ENCODE peak calls at places on chromosomes 2 and 18, in seven cellular contexts. One of them, this sample, is unnamed.

GRCh38 chr2:23602113-23602512 is 217.1 kb downstream of the KLHL29 start:
- DNase-seq in astrocyte of the spinal cord: peak
- DNase-seq in A549: peak
- DNase-seq in neural progenitor cell: no peak
- DNase-seq in right cardiac atrium: no peak
- DNase-seq in left lung: no peak
- DNase-seq in HCT116: no peak
- DNase-seq in this sample: peak

GRCh38 chr18:41940506-41941215 is 14.4 kb upstream of the PIK3C3 start:
- DNase-seq in A549: no peak
- DNase-seq in right cardiac atrium: no peak
- DNase-seq in neural progenitor cell: peak
- DNase-seq in HCT116: no peak
- DNase-seq in astrocyte of the spinal cord: peak
- DNase-seq in left lung: no peak
- DNase-seq in this sample: peak

GRCh38 chr18:61282926-61283325 is 50.3 kb upstream of the CDH20 start:
- DNase-seq in left lung: no peak
- DNase-seq in right cardiac atrium: no peak
- DNase-seq in A549: no peak
- DNase-seq in astrocyte of the spinal cord: no peak
- DNase-seq in neural progenitor cell: no peak
- DNase-seq in HCT116: no peak
- DNase-seq in this sample: no peak

GRCh38 chr2:138752231-138752956 is 27.8 kb downstream of the NXPH2 start:
- DNase-seq in A549: no peak
- DNase-seq in HCT116: peak
- DNase-seq in left lung: no peak
- DNase-seq in astrocyte of the spinal cord: peak
- DNase-seq in neural progenitor cell: no peak
- DNase-seq in right cardiac atrium: no peak
- DNase-seq in this sample: no peak

GRCh38 chr2:169663247-169663646 is 31.0 kb downstream of the CFAP210 start:
- DNase-seq in A549: no peak
- DNase-seq in right cardiac atrium: no peak
- DNase-seq in HCT116: no peak
- DNase-seq in neural progenitor cell: no peak
- DNase-seq in astrocyte of the spinal cord: no peak
- DNase-seq in left lung: no peak
- DNase-seq in this sample: no peak

GRCh38 chr2:164609790-164610189 is 11.5 kb downstream of the GRB14 start:
- DNase-seq in astrocyte of the spinal cord: no peak
- DNase-seq in HCT116: no peak
- DNase-seq in right cardiac atrium: no peak
- DNase-seq in neural progenitor cell: no peak
- DNase-seq in left lung: no peak
- DNase-seq in A549: no peak
- DNase-seq in this sample: no peak

GRCh38 chr18:9900699-9901098 is 13.1 kb upstream of the VAPA start:
- DNase-seq in neural progenitor cell: no peak
- DNase-seq in astrocyte of the spinal cord: no peak
- DNase-seq in HCT116: no peak
- DNase-seq in right cardiac atrium: no peak
- DNase-seq in A549: no peak
- DNase-seq in left lung: no peak
- DNase-seq in this sample: no peak

GRCh38 chr2:220165401-220165800 is 538.0 kb downstream of the SLC4A3 start:
- DNase-seq in A549: no peak
- DNase-seq in HCT116: no peak
- DNase-seq in astrocyte of the spinal cord: no peak
- DNase-seq in neural progenitor cell: peak
- DNase-seq in right cardiac atrium: no peak
- DNase-seq in left lung: no peak
- DNase-seq in this sample: no peak

GRCh38 chr18:22711381-22711717 is 221.8 kb upstream of the RBBP8 start:
- DNase-seq in astrocyte of the spinal cord: no peak
- DNase-seq in right cardiac atrium: no peak
- DNase-seq in neural progenitor cell: no peak
- DNase-seq in left lung: no peak
- DNase-seq in HCT116: no peak
- DNase-seq in A549: peak
- DNase-seq in this sample: no peak

GRCh38 chr2:3001595-3002184 is 375.9 kb downstream of the EIPR1 start:
- DNase-seq in right cardiac atrium: no peak
- DNase-seq in astrocyte of the spinal cord: no peak
- DNase-seq in neural progenitor cell: peak
- DNase-seq in A549: no peak
- DNase-seq in left lung: no peak
- DNase-seq in HCT116: no peak
- DNase-seq in this sample: no peak

DNA sequence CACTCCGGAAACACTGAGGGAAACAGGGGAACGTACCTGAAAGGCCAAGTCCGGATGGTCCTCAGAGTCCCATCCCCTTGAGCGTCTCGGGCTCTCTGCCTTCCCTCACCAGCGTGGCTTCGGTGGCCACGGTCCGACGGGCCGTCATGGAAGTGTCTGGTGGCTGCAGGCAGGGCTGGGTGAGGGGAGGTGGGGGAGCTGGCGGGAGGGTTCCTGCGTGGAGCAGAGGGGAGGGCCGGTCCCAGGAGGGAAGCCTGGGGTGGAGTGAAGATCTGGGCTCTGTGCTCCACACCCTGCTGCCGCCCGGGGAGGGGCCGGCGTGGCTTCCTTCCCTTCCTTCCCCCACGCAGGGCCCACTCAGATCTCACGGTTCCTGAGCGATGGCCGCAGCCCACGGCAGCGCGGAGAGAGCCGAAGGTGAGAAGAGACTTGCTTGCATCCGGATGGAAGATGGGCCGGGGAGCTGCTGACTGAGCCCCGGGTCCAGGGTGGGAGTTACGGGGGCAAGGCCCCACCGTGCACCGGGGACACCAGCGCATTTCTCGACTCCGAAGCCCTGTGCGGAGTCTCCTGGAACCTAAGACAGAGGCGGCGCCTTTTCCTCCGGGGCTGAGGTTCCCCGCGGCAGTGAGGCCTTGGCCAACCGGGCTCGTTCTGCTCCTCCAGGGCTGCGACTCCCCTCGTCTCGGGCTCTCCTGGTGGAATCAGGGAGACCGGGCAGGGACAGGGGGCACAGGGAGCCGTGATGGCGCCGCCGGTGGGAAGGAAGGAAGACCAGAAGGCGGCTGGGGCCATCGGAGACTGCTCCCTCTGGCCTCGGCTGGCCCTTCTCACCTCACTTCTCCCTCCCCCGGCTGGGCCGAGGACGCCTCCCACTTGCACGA is 49.1 kb downstream of the KCNF1 start:
- DNase-seq in left lung: no peak
- DNase-seq in neural progenitor cell: no peak
- DNase-seq in right cardiac atrium: no peak
- DNase-seq in A549: no peak
- DNase-seq in HCT116: no peak
- DNase-seq in astrocyte of the spinal cord: no peak
- DNase-seq in this sample: no peak
- H3K4me3 ChIP-seq in left lung: no peak
- H3K4me3 ChIP-seq in neural progenitor cell: no peak
- H3K4me3 ChIP-seq in right cardiac atrium: no peak
- H3K4me3 ChIP-seq in A549: no peak
- H3K4me3 ChIP-seq in HCT116: no peak
- H3K4me3 ChIP-seq in astrocyte of the spinal cord: no peak
- H3K4me3 ChIP-seq in this sample: no peak

GRCh38 chr2:112254466-112255240 is at the start of gene ZC3H8:
- DNase-seq in A549: peak
- DNase-seq in neural progenitor cell: peak
- DNase-seq in right cardiac atrium: peak
- DNase-seq in astrocyte of the spinal cord: peak
- DNase-seq in left lung: peak
- DNase-seq in HCT116: peak
- DNase-seq in this sample: peak
- H3K4me3 ChIP-seq in A549: peak
- H3K4me3 ChIP-seq in neural progenitor cell: peak
- H3K4me3 ChIP-seq in right cardiac atrium: peak
- H3K4me3 ChIP-seq in astrocyte of the spinal cord: peak
- H3K4me3 ChIP-seq in left lung: peak
- H3K4me3 ChIP-seq in HCT116: peak
- H3K4me3 ChIP-seq in this sample: peak

DNA sequence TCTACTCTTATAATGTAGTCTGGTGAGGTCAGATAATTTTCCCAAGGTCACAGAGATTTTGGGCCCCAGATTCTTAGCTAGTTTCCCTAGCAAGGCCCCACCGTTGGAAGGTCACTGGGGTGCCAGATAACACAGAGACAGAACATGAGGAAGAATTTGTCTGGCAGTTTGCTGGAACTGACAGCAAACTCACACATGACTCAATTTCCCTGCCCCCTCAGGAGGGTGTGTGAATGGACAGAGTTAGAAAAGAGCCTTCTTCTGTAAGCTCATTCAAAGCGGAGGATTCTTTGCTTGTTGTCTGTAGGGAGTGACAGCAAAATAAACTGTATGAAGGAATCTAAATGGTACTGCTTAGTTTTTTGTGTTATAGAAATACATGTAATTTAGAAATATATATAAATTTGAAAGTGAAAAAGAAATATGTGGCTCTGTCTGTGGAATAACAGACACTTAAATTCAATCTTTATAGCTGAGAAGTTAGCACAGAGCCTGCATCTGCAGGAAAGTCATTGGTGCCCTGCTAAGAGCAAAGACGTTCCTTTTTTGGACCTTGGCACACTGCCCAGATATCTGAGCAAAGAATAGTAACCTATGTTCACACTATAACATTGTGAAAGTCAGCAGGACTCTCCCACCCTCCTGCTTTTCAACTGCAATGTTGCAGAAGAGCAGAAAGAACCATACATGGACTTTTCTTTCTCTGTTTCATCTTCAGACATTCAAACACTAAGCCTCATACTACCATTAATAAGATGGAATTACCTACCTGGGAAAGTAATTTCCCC is 2.1 kb downstream of the MDH1 start:
- DNase-seq in right cardiac atrium: no peak
- DNase-seq in neural progenitor cell: no peak
- DNase-seq in astrocyte of the spinal cord: no peak
- DNase-seq in A549: no peak
- DNase-seq in HCT116: no peak
- DNase-seq in left lung: no peak
- DNase-seq in this sample: peak
- H3K4me3 ChIP-seq in right cardiac atrium: peak
- H3K4me3 ChIP-seq in neural progenitor cell: peak
- H3K4me3 ChIP-seq in astrocyte of the spinal cord: no peak
- H3K4me3 ChIP-seq in A549: no peak
- H3K4me3 ChIP-seq in HCT116: no peak
- H3K4me3 ChIP-seq in left lung: no peak
- H3K4me3 ChIP-seq in this sample: no peak

DNA sequence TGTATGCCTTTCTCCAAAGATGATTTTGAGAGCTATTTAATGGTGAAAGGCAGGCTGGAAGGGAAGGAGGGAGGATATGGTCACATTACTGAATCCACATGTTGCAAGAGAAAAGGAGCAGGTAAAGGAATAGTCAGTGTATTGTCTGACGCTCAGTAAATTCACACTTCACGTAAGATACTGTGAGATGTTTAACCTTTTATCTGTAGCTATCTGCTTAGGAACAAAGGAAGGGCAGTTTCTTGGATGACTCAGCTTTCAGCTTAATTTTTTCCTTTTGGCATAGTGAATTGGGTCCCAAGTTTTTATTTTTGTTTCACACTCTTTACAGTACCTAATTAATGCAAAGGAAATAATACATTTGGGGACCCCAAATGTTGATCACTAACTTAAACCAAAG is 96.2 kb downstream of the PMS1 start:
- DNase-seq in neural progenitor cell: no peak
- DNase-seq in left lung: no peak
- DNase-seq in HCT116: no peak
- DNase-seq in astrocyte of the spinal cord: no peak
- DNase-seq in right cardiac atrium: no peak
- DNase-seq in A549: no peak
- DNase-seq in this sample: no peak
- H3K4me3 ChIP-seq in neural progenitor cell: no peak
- H3K4me3 ChIP-seq in left lung: no peak
- H3K4me3 ChIP-seq in HCT116: no peak
- H3K4me3 ChIP-seq in astrocyte of the spinal cord: no peak
- H3K4me3 ChIP-seq in right cardiac atrium: no peak
- H3K4me3 ChIP-seq in A549: no peak
- H3K4me3 ChIP-seq in this sample: no peak

GRCh38 chr2:42050350-42051167 is 2.7 kb downstream of the PKDCC start:
- DNase-seq in HCT116: no peak
- DNase-seq in A549: no peak
- DNase-seq in right cardiac atrium: no peak
- DNase-seq in astrocyte of the spinal cord: no peak
- DNase-seq in left lung: no peak
- DNase-seq in neural progenitor cell: no peak
- DNase-seq in this sample: no peak
- H3K4me3 ChIP-seq in HCT116: no peak
- H3K4me3 ChIP-seq in A549: peak
- H3K4me3 ChIP-seq in right cardiac atrium: peak
- H3K4me3 ChIP-seq in astrocyte of the spinal cord: peak
- H3K4me3 ChIP-seq in left lung: peak
- H3K4me3 ChIP-seq in neural progenitor cell: peak
- H3K4me3 ChIP-seq in this sample: peak

DNA sequence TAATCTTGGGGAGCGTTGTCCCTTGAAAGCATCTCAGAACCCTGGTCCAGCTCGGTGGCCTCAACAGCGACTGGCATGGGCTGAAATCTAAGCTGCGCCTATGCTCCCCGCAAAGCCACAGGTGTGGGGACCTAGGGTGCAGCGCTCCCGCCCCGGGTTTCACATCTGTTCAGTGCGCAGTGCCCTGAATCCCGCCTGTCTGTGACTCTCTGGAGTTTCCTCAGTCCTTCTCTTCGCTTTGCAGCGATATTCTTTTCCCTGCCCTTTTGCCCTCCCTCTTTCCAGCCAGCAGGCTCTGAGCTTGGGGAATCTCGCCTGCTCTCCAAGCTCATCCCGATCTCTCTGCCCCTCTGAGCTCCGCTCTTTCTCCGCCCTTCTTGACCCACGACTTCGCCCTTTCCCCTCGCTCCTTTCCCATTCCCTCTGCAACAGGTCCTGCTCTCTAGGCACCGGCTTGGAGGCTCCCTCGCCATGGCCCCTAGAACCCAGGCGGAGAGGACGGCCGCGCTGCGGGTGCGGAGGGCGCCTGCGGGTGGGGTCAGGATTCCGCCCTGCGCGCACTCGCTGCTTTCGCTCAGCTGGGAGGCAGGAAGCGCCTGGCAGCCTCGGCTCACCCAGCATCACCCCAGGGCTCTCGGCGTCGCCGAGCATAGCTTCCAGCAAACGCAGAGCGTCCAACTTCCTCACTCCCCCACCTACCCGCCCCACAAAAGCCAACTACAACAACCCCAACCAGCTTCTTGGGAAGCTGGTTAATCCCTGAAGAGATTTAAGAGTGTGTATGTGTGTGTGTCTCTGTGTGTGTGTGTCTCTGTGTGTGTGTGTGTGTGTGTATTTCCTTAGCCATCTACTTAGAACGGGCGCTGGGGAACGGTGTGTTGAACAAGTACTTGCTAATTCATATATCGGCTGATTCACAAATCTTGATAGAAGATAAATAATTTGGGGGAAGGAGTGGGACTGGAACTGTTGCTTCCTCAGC is 1.1 kb downstream of the GRP start:
- DNase-seq in astrocyte of the spinal cord: no peak
- DNase-seq in HCT116: no peak
- DNase-seq in right cardiac atrium: no peak
- DNase-seq in left lung: no peak
- DNase-seq in neural progenitor cell: peak
- DNase-seq in A549: no peak
- DNase-seq in this sample: no peak
- H3K4me3 ChIP-seq in astrocyte of the spinal cord: no peak
- H3K4me3 ChIP-seq in HCT116: no peak
- H3K4me3 ChIP-seq in right cardiac atrium: no peak
- H3K4me3 ChIP-seq in left lung: no peak
- H3K4me3 ChIP-seq in neural progenitor cell: peak
- H3K4me3 ChIP-seq in A549: no peak
- H3K4me3 ChIP-seq in this sample: peak